ENCODE peak calls at places on chromosome 20, in four cellular contexts. Y, N, V and D are unnamed samples.
A peak's percentile ranks its signal among the peaks of the same experiment; 100 is the strongest.

GRCh38 chr20:46063151-46063550 is 26.6 kb downstream of the NCOA5 start:
- DNase-seq in Y (no peak), V (no peak), N (no peak), D (no peak)

GRCh38 chr20:41111578-41111951 is 25.8 kb upstream of the PLCG1 start:
- DNase-seq in N (no peak), V (no peak), Y (no peak), D (no peak)

GRCh38 chr20:3661836-3662665 is 1.1 kb downstream of the GFRA4 start:
- DNase-seq in V (no peak), Y (no peak), N (no peak), D (no peak)

GRCh38 chr20:3276400-3277015 is 37.5 kb upstream of the SLC4A11 start:
- DNase-seq in V (no peak), Y (peak; percentile 56), N (peak; percentile 68), D (peak; percentile 35)

GRCh38 chr20:58645277-58645968 is 5.7 kb upstream of the STX16 start:
- DNase-seq in N (peak; percentile 59), Y (no peak), V (no peak), D (no peak)

GRCh38 chr20:64083380-64084208 is 604 bp downstream of the LKAAEAR1 start:
- DNase-seq in V (peak; percentile 94), Y (peak; percentile 84), N (peak; percentile 67), D (no peak)

GRCh38 chr20:61295726-61296628 is 43.9 kb downstream of the CDH4 start:
- DNase-seq in N (no peak), V (peak; percentile 39), Y (no peak), D (no peak)

GRCh38 chr20:4490045-4490444 is 231.7 kb upstream of the PRND start:
- DNase-seq in V (no peak), Y (no peak), N (no peak), D (no peak)

GRCh38 chr20:33947709-33948295 is 45.9 kb upstream of the RALY start:
- DNase-seq in V (peak; percentile 53), Y (peak; percentile 81), N (peak; percentile 83), D (peak; percentile 89)

GRCh38 chr20:50981714-50982048 is 23.1 kb downstream of the MOCS3 start:
- DNase-seq in V (no peak), Y (no peak), N (no peak), D (no peak)

GRCh38 chr20:50980071-50980681 is 21.6 kb downstream of the MOCS3 start:
- DNase-seq in N (peak; percentile 64), V (no peak), Y (no peak), D (no peak)

GRCh38 chr20:50977066-50978045 is 18.7 kb downstream of the MOCS3 start:
- DNase-seq in V (no peak), Y (no peak), N (no peak), D (no peak)

GRCh38 chr20:50982372-50982771 is 23.8 kb downstream of the MOCS3 start:
- DNase-seq in V (no peak), N (peak; percentile 37), Y (no peak), D (no peak)

DNA sequence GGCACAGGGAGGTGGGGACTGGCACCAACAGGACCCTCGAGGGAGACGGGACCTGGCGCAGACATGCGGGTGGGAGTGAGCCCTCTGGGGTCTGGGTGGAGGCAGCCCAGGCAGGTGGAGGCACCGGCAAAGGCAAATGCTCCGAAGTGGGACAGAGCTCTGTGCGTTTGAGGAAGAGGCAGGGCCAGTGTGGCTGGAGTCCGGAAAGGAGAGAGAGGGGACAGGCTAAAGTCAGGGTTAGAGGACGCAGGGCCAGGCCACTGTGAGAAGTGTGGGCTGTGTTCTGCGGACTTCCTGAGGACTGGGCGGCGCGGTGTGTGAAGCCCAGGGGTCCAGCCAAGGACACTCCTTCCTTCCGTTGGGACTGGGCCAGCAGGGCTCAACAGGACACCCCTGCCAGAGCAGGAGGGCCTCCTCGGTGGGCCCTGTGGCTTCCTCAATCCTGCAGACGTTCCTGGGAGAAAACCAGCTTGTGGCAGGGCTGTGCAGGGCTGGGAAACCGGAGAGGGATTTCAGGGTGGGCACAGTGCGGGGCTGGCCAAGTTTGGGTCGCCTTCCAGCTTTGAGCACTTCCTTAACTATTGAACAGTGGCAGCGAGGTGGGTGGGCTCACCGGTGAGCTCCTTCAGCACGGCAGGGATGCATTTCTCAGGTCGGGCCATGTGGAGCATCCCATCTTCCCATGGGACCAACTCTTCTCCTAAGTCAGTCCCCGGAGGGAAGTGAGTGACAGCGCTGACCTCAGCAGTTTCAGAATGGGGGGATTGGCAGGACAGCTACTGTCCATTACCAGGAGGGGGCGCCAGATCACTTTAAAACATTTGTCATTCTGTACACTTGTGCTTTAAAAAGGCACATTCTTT is 22.5 kb downstream of the MOCS3 start:
- DNase-seq in N (peak; percentile 79), V (peak; percentile 83), Y (peak; percentile 71), D (peak; percentile 41)
- TF ChIP-seq ELF1 in N (no peak), V (no peak), Y (no peak), D (no peak)

GRCh38 chr20:1266167-1266973 is at the start of gene SNPH:
- DNase-seq in V (peak; percentile 85), N (no peak), Y (peak; percentile 75), D (peak; percentile 53)

GRCh38 chr20:1269235-1269634 is 3.1 kb downstream of the SNPH start:
- DNase-seq in V (no peak), Y (no peak), N (no peak), D (no peak)

GRCh38 chr20:1269850-1270249 is 3.8 kb downstream of the SNPH start:
- DNase-seq in V (no peak), Y (no peak), N (no peak), D (no peak)

GRCh38 chr20:1267161-1267560 is 1.1 kb downstream of the SNPH start:
- DNase-seq in N (no peak), V (no peak), Y (no peak), D (no peak)

DNA sequence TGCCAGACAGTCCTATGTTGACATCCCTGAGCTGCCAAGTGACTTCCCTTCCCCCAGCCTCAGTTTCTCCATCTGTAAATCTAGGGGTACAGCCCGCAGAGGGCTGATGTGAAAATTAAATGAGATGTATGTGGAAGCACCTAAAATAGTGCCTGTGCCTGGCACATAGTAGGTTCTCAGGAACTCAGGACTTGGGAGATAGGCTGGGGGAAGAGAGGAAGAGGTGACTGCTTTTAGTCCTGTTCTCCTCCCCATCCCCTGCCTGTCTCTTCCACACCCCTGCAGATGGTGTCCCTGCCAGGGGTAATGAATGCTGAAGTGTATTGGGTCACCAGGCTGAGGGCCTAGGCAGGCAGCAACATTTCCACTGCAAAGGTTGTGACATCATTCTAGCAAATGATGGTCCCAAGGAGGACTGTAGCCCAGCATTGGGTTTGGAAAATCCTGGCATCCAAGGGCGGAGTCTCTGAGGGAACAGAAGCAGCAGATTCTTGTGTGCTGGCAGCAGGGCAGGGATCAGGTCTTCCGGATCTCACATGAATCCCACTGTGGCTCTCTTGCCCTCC is 1.8 kb downstream of the SNPH start:
- DNase-seq in N (no peak), V (no peak), Y (no peak), D (no peak)
- TF ChIP-seq JUND in N (no peak), V (no peak), Y (no peak), D (no peak)

GRCh38 chr20:39072132-39072531 is 110.0 kb downstream of the DHX35 start:
- DNase-seq in Y (no peak), N (no peak), V (no peak), D (no peak)

GRCh38 chr20:39069976-39070375 is 107.8 kb downstream of the DHX35 start:
- DNase-seq in N (no peak), V (no peak), Y (no peak), D (no peak)

GRCh38 chr20:39072653-39073052 is 110.5 kb downstream of the DHX35 start:
- DNase-seq in N (no peak), V (no peak), Y (no peak), D (no peak)

GRCh38 chr20:39067526-39068216 is 105.5 kb downstream of the DHX35 start:
- DNase-seq in Y (no peak), V (no peak), N (no peak), D (no peak)

GRCh38 chr20:39070484-39071231 is 108.5 kb downstream of the DHX35 start:
- DNase-seq in V (no peak), Y (no peak), N (peak; percentile 71), D (peak; percentile 23)
- TF ChIP-seq ELF1 in V (no peak), Y (no peak), N (peak; percentile 46), D (no peak)

DNA sequence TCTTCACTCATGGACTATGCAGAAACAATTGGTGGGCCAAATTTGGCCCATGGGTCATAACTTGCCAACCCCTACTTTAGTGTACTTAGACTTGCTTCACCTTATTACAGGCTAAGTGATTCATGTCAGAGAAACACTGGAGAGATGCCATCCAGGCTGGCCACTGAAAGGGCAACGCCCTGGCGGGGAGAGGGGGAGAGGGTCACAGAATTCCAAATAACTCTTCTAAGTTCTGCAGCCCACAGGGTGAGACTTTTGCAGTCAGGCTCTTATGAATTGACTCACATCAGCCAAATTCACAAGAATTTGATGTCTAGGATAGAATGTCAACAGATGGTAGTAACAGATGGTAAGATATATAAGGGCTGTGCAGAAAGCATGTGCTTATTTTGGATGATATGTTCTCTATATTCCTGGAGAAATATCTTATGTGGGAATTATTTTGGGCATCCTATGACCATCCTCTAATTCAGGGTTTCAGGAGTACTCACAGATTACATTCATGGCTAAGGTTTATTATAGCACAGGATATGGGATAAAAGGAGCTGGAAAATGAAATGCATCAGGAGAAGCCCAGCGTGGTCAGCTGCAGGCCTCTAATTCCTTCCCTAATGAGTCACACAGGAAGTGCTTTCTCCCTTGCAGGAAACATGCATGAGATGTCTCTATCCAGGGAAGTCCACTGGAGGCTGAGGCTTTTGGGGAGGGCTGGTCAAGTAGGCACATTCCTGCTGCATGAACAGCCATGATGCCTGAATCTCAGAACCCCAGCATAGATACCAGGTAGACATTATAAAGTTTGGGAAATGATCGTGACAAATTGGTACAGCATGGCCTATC is 58.7 kb upstream of the RIN2 start:
- DNase-seq in N (no peak), Y (no peak), V (no peak), D (peak; percentile 10)
- TF ChIP-seq JUND in N (no peak), Y (no peak), V (peak; percentile 14), D (peak; percentile 34)

GRCh38 chr20:23049201-23049932 is at the start of gene THBD:
- DNase-seq in Y (no peak), N (no peak), V (no peak), D (no peak)
- TF ChIP-seq ELF1 in Y (no peak), N (no peak), V (no peak), D (no peak)

GRCh38 chr20:47529840-47530239 is 28.2 kb downstream of the NCOA3 start:
- DNase-seq in Y (no peak), V (no peak), N (no peak), D (no peak)
- TF ChIP-seq JUND in Y (no peak), V (no peak), N (no peak), D (no peak)

DNA sequence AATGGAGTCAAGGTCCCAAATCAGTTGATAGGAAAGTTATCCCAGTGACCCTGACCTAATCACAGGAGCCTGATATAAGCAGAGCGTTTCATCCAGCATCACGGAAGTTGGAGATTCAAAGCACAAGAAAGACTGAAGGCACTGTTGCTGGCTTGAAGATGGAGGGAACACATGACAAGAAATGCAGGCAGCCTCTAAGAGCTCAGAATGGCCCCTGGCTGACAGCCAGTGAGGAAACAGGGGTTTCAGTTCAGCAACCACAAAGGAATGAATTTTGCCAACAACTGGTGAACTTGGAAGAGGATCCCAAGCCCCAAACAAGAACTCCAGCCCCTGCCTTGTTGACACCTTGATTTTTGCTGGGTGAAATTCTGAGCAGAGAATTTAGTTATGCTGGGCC is 778.5 kb downstream of the MAFB start:
- DNase-seq in V (no peak), N (no peak), Y (no peak), D (no peak)
- TF ChIP-seq ELF1 in V (no peak), N (no peak), Y (no peak), D (no peak)